ENCODE peak calls at places on chromosomes 5 and 9, in nine cellular contexts. Y, I, A, S, Z, E, U, F and O are unnamed samples.

GRCh38 chr9:25808554-25808953 is 130.3 kb upstream of the TUSC1 start:
- DNase-seq in Y (no peak), I (no peak), A (no peak), S (no peak), Z (no peak), E (no peak), U (no peak), F (no peak), O (no peak)

GRCh38 chr5:100838048-100838473 is 65.0 kb downstream of the ST8SIA4 start:
- DNase-seq in Y (no peak), I (no peak), A (no peak), S (no peak), Z (no peak), E (no peak), U (no peak), F (no peak), O (no peak)

GRCh38 chr9:2576631-2577030 is 45.0 kb upstream of the VLDLR start:
- DNase-seq in Y (no peak), I (no peak), A (no peak), S (no peak), Z (no peak), E (no peak), U (no peak), F (no peak), O (no peak)

GRCh38 chr5:33227247-33227646 is 213.5 kb upstream of the TARS1 start:
- DNase-seq in Y (no peak), I (no peak), A (no peak), S (peak), Z (no peak), E (no peak), U (no peak), F (no peak), O (no peak)

GRCh38 chr9:119009253-119009652 is 360.0 kb downstream of the BRINP1 start:
- DNase-seq in Y (no peak), I (no peak), A (peak), S (peak), Z (no peak), E (peak), U (no peak), F (peak), O (no peak)

GRCh38 chr5:67680109-67680508 is 483.5 kb upstream of the CD180 start:
- DNase-seq in Y (no peak), I (no peak), A (peak), S (peak), Z (no peak), E (no peak), U (no peak), F (no peak), O (no peak)

GRCh38 chr9:89383030-89383720 is 64.9 kb downstream of the SECISBP2 start:
- DNase-seq in Y (no peak), I (no peak), A (no peak), S (no peak), Z (no peak), E (no peak), U (peak), F (no peak), O (no peak)

GRCh38 chr9:19445452-19445851 is 36.6 kb downstream of the ACER2 start:
- DNase-seq in Y (no peak), I (no peak), A (no peak), S (no peak), Z (no peak), E (no peak), U (no peak), F (no peak), O (no peak)

GRCh38 chr9:70049672-70050271 is 6.1 kb downstream of the MAMDC2 start:
- DNase-seq in Y (no peak), I (no peak), A (peak), S (peak), Z (peak), E (no peak), U (peak), F (no peak), O (no peak)

GRCh38 chr5:62502456-62503101 is 76.0 kb upstream of the LRRC70 start:
- DNase-seq in Y (no peak), I (no peak), A (no peak), S (no peak), Z (no peak), E (no peak), U (no peak), F (no peak), O (no peak)

GRCh38 chr5:74095871-74096270 is 469.9 kb downstream of the ARHGEF28 start:
- DNase-seq in Y (no peak), I (no peak), A (no peak), S (peak), Z (no peak), E (no peak), U (no peak), F (no peak), O (no peak)

DNA sequence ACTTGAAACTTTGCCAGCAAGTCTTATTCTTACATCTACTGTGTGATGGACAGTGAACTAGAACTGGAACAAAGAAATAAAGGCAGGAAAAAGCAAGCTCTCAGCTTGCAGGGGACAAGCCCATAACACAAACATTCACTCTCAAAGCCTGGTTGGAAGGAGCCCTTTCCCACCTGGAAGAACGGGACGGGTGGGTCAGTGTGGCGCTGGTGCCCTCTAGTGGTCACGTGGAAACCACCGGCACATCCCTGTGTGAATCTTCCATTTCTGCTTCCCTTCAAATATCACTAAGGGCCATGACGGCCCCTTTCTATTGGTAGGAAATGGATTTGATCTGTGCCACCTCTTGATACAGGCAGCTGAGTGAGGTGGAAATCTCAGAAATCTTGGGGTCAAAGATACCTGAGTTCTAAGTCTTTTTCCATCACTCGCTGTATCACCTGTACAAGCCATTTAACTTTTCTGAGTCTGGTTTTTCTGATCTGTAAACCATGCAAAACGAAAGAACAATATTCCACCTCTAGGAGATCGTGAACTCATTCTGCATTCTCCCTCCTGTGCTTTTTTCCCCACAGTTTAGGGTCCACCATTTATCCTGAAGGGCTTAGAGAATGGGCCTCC is 211.6 kb downstream of the MSX2 start:
- DNase-seq in Y (no peak), I (peak), A (peak), S (peak), Z (peak), E (peak), U (peak), F (peak), O (peak)
- H3K4me3 ChIP-seq in Y (no peak), I (no peak), A (no peak), S (no peak), Z (no peak), E (no peak), U (no peak), F (no peak), O (no peak)

GRCh38 chr9:101508203-101508602 is 25.4 kb upstream of the RNF20 start:
- DNase-seq in Y (no peak), I (no peak), A (peak), S (peak), Z (no peak), E (no peak), U (no peak), F (no peak), O (no peak)

GRCh38 chr9:101498323-101498722 is 35.3 kb upstream of the RNF20 start:
- DNase-seq in Y (no peak), I (no peak), A (no peak), S (peak), Z (no peak), E (no peak), U (no peak), F (no peak), O (no peak)

GRCh38 chr9:101509572-101509971 is 24.1 kb upstream of the RNF20 start:
- DNase-seq in Y (no peak), I (no peak), A (no peak), S (peak), Z (no peak), E (no peak), U (no peak), F (no peak), O (no peak)

DNA sequence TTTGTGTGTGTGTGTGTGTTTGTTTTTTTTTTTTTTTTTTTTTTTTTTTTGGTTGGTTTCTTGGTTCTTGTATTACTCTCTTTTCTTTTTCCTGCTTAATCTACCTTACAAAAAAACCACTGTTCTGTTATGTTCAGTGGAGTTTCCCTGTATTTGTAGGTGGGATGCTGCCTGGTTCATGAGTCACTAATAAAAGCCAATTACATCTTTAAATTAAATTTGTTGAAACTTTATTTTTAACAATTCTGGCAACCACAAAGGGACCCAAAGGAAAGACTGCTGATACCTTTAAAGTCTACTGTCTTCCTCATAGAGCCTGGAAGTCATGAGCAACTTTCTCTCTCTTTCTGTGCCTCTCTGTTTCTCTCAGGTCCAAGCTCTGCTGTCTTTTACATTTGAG is 29.5 kb upstream of the RNF20 start:
- DNase-seq in Y (no peak), I (no peak), A (no peak), S (no peak), Z (no peak), E (no peak), U (no peak), F (no peak), O (no peak)
- H3K4me3 ChIP-seq in Y (no peak), I (no peak), A (no peak), S (no peak), Z (no peak), E (no peak), U (no peak), F (no peak), O (no peak)

DNA sequence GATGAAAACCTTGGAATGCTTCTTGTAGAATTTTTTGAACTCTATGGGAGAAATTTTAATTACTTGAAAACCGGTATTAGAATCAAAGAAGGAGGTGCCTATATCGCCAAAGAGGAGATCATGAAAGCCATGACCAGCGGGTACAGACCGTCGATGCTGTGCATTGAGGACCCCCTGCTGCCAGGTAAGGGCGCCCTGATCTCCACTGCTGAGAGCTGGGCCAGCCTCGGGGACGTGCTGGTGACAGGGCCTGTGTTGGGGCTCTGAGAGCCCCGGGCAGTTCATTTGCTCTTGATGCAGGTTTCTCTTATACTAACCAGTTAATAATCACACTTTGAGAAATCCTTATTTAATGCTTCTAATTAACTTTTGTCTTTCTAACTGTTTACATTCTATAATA is 33.0 kb downstream of the TENT4A start:
- DNase-seq in Y (no peak), I (no peak), A (no peak), S (no peak), Z (no peak), E (no peak), U (no peak), F (no peak), O (no peak)
- H3K4me3 ChIP-seq in Y (no peak), I (no peak), A (no peak), S (no peak), Z (no peak), E (no peak), U (no peak), F (no peak), O (no peak)

GRCh38 chr9:94804917-94805544 is 78.5 kb downstream of the AOPEP start:
- DNase-seq in Y (no peak), I (no peak), A (no peak), S (no peak), Z (no peak), E (no peak), U (no peak), F (no peak), O (no peak)
- H3K4me3 ChIP-seq in Y (no peak), I (no peak), A (no peak), S (no peak), Z (no peak), E (no peak), U (no peak), F (no peak), O (no peak)

DNA sequence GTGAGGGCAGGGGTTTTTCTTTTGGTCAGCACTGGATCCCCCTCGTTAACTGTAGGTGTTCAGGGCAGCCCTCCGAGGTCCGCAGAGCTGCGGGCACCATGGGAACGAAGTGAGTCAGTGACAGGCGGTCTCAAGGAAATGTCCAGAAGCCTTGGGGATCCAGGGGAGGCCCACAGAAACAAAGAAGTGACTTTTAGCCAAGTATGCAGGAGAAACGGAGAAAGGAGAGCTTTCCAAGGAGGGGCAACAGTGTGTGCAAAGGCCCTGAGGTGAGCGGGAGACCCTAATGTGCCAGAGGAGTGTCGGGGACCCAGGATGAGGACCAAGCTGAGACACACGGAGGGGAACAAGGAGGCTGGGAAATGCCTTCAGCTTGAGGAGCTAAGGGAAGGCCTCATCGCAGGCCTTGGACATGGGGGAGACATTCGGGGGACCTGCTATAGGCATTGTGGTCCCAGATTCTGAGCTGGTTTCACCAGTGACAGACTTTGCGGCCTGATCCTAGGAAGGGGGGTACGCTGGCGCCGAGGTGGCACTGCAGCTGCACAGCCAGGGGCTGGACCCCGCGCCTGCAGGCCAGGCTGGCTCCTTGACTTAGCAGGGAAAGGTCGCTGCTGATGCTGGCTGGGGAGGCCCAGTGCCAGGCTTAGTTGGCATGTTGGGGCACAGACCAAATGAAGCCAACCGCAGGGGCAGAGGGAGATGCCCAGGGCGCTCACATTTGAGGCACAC is 3.3 kb downstream of the LTC4S start:
- DNase-seq in Y (no peak), I (no peak), A (no peak), S (no peak), Z (no peak), E (no peak), U (peak), F (no peak), O (no peak)
- H3K4me3 ChIP-seq in Y (no peak), I (no peak), A (no peak), S (peak), Z (peak), E (peak), U (no peak), F (peak), O (peak)